ENCODE peak calls at places on chromosomes 11 and 22, in four cellular contexts. V is CD8-positive, alpha-beta memory T cell; A is T1000; S is HFFc6. I is an unnamed sample.

GRCh38 chr11:64649304-64649703 is 58.3 kb downstream of the SLC22A12 start:
- DNase-seq in V (no peak), A (no peak), S (no peak), I (no peak)

GRCh38 chr11:112903310-112903709 is 57.9 kb upstream of the NCAM1 start:
- DNase-seq in V (no peak), A (no peak), S (no peak), I (no peak)

GRCh38 chr11:69773626-69774353 is 1.4 kb downstream of the FGF4 start:
- DNase-seq in V (no peak), A (no peak), S (no peak), I (no peak)

GRCh38 chr11:119099707-119100106 is 1.9 kb downstream of the DPAGT1 start:
- DNase-seq in V (no peak), A (no peak), S (no peak), I (no peak)

GRCh38 chr22:46377566-46378498 is 42.3 kb downstream of the TRMU start:
- DNase-seq in V (no peak), A (no peak), S (no peak), I (no peak)

GRCh38 chr11:13316528-13316961 is 39.0 kb downstream of the BMAL1 start:
- DNase-seq in V (no peak), A (peak), S (peak), I (no peak)

GRCh38 chr11:11346249-11346648 is 6.8 kb downstream of the CSNK2A3 start:
- DNase-seq in V (no peak), A (no peak), S (no peak), I (no peak)

GRCh38 chr11:96257036-96257435 is 86.0 kb downstream of the MAML2 start:
- DNase-seq in V (no peak), A (no peak), S (no peak), I (no peak)

GRCh38 chr11:18836415-18836814 is 44.8 kb upstream of the PTPN5 start:
- DNase-seq in V (no peak), A (no peak), S (peak), I (no peak)

GRCh38 chr11:82936261-82936660 is 34.7 kb downstream of the DDIAS start:
- DNase-seq in V (no peak), A (no peak), S (no peak), I (no peak)

GRCh38 chr11:17734418-17734911 is at the start of gene KCNC1:
- DNase-seq in V (no peak), A (no peak), S (no peak), I (no peak)

GRCh38 chr11:61075891-61076290 is 26.4 kb upstream of the CD5 start:
- DNase-seq in V (no peak), A (no peak), S (no peak), I (no peak)

GRCh38 chr11:2151500-2152257 is 9.3 kb downstream of the INS start:
- DNase-seq in V (peak), A (peak), S (peak), I (no peak)

GRCh38 chr22:20316217-20316843 is 3.5 kb downstream of the DGCR6L start:
- DNase-seq in V (no peak), A (no peak), S (no peak), I (no peak)

GRCh38 chr22:35066768-35067167 is 810 bp downstream of the ISX start:
- DNase-seq in V (no peak), A (no peak), S (no peak), I (no peak)

GRCh38 chr11:67248653-67249052 is 17.6 kb upstream of the GRK2 start:
- DNase-seq in V (no peak), A (no peak), S (peak), I (peak)

GRCh38 chr11:132914600-132914999 is 617.7 kb downstream of the OPCML start:
- DNase-seq in V (no peak), A (no peak), S (no peak), I (no peak)

GRCh38 chr11:115980747-115981475 is 476.7 kb upstream of the CADM1 start:
- DNase-seq in V (no peak), A (no peak), S (no peak), I (no peak)

GRCh38 chr22:41585898-41586297 is 3.7 kb downstream of the PMM1 start:
- DNase-seq in V (no peak), A (no peak), S (no peak), I (no peak)

GRCh38 chr11:64385953-64386704 is 27.2 kb downstream of the RPS6KA4 start:
- DNase-seq in V (no peak), A (peak), S (peak), I (no peak)

GRCh38 chr11:65887026-65887722 is 1.1 kb downstream of the FIBP start:
- DNase-seq in V (no peak), A (no peak), S (no peak), I (no peak)

GRCh38 chr11:118813551-118813950 is 22.6 kb upstream of the DDX6 start:
- DNase-seq in V (no peak), A (no peak), S (no peak), I (no peak)

GRCh38 chr22:38240734-38241252 is 32.0 kb downstream of the TMEM184B start:
- DNase-seq in V (no peak), A (peak), S (peak), I (no peak)

GRCh38 chr22:18057568-18058209 is 20.1 kb upstream of the PEX26 start:
- DNase-seq in V (no peak), A (peak), S (peak), I (peak)

GRCh38 chr11:266676-267439 is 11.3 kb upstream of the NLRP6 start:
- DNase-seq in V (peak), A (no peak), S (no peak), I (no peak)

GRCh38 chr11:22031791-22032190 is 161.1 kb upstream of the ANO5 start:
- DNase-seq in V (no peak), A (no peak), S (no peak), I (no peak)

GRCh38 chr11:45655831-45656230 is 9.6 kb downstream of the CHST1 start:
- DNase-seq in V (no peak), A (no peak), S (no peak), I (no peak)

GRCh38 chr11:2844116-2844515 is 41.5 kb downstream of the CDKN1C start:
- DNase-seq in V (no peak), A (no peak), S (no peak), I (peak)

GRCh38 chr11:50098186-50098725 is 65.6 kb downstream of the OR4C45 start:
- DNase-seq in V (no peak), A (no peak), S (no peak), I (no peak)

GRCh38 chr11:63838150-63838681 is 694 bp upstream of the MARK2 start:
- DNase-seq in V (no peak), A (no peak), S (no peak), I (no peak)

GRCh38 chr11:12125609-12126149 is 15.3 kb downstream of the MICAL2 start:
- DNase-seq in V (no peak), A (no peak), S (no peak), I (no peak)

GRCh38 chr11:129791515-129791914 is 24.1 kb upstream of the TMEM45B start:
- DNase-seq in V (no peak), A (no peak), S (no peak), I (no peak)

GRCh38 chr11:120645639-120646038 is 134.1 kb downstream of the GRIK4 start:
- DNase-seq in V (no peak), A (no peak), S (no peak), I (no peak)

GRCh38 chr11:67409261-67409666 is 5.4 kb downstream of the TBC1D10C start:
- DNase-seq in V (peak), A (no peak), S (no peak), I (no peak)

GRCh38 chr22:20957118-20957690 is 9.9 kb upstream of the AIFM3 start:
- DNase-seq in V (no peak), A (no peak), S (no peak), I (no peak)

GRCh38 chr22:19576460-19577421 is 52.5 kb upstream of the CLDN5 start:
- DNase-seq in V (no peak), A (no peak), S (peak), I (no peak)

I was measured in keratinocyte.